ENCODE peak calls at places on chromosomes 1 and 21, in five cellular contexts. Z, E, N, L and O are unnamed samples.

GRCh38 chr1:67171978-67172377 is 5.7 kb downstream of the IL23R start:
- DNase-seq in N (no peak), Z (no peak), E (no peak), L (no peak), O (no peak)

GRCh38 chr1:42013881-42014470 is 95.3 kb upstream of the HIVEP3 start:
- DNase-seq in L (no peak), N (no peak), E (no peak), Z (no peak), O (no peak)

GRCh38 chr1:246532519-246532918 is 25.4 kb upstream of the SMYD3 start:
- DNase-seq in E (no peak), L (no peak), N (no peak), Z (no peak), O (no peak)

GRCh38 chr1:176374967-176375569 is 87.9 kb upstream of the PAPPA2 start:
- DNase-seq in N (peak; percentile 21), Z (peak; percentile 51), E (peak; percentile 71), L (peak; percentile 46), O (peak; percentile 57)

GRCh38 chr1:199272690-199273089 is 633.9 kb downstream of the PTPRC start:
- DNase-seq in Z (peak; percentile 71), L (peak; percentile 19), E (peak; percentile 22), N (no peak), O (no peak)

GRCh38 chr1:237005674-237006073 is 1.4 kb upstream of the MT1HL1 start:
- DNase-seq in E (no peak), L (no peak), Z (no peak), N (no peak), O (no peak)

GRCh38 chr21:45513741-45514310 is 28.4 kb downstream of the SLC19A1 start:
- DNase-seq in E (no peak), N (peak; percentile 16), L (no peak), Z (no peak), O (no peak)

GRCh38 chr21:29219165-29219770 is 79.5 kb upstream of the BACH1 start:
- DNase-seq in E (no peak), Z (no peak), L (no peak), N (no peak), O (peak; percentile 72)

GRCh38 chr1:111602974-111603373 is 16.6 kb upstream of the RAP1A start:
- DNase-seq in N (no peak), L (no peak), E (no peak), Z (no peak), O (no peak)

GRCh38 chr1:212618466-212619210 is 10.1 kb downstream of the ATF3 start:
- DNase-seq in N (no peak), E (no peak), L (no peak), Z (no peak), O (no peak)

GRCh38 chr1:54152696-54153095 is at the start of gene CDCP2:
- DNase-seq in E (no peak), N (no peak), Z (no peak), L (no peak), O (no peak)

GRCh38 chr1:30190481-30191153 is 532.8 kb downstream of the MATN1 start:
- DNase-seq in E (no peak), Z (no peak), N (no peak), L (no peak), O (no peak)

GRCh38 chr1:84366786-84367185 is 31.5 kb upstream of the DNASE2B start:
- DNase-seq in Z (no peak), E (no peak), L (no peak), N (no peak), O (no peak)

GRCh38 chr1:179026813-179027664 is 1.3 kb downstream of the FAM20B start:
- DNase-seq in L (no peak), N (no peak), Z (no peak), E (no peak), O (no peak)

GRCh38 chr1:179021873-179022272 is 3.8 kb upstream of the FAM20B start:
- DNase-seq in L (peak; percentile 37), E (peak; percentile 56), N (no peak), Z (no peak), O (peak; percentile 43)

GRCh38 chr1:179025975-179026812 is 500 bp downstream of the FAM20B start:
- DNase-seq in N (peak; percentile 71), Z (peak; percentile 39), L (peak; percentile 32), E (peak; percentile 77), O (peak; percentile 63)

GRCh38 chr1:179023946-179024345 is 1.7 kb upstream of the FAM20B start:
- DNase-seq in N (no peak), Z (no peak), L (no peak), E (no peak), O (no peak)

DNA sequence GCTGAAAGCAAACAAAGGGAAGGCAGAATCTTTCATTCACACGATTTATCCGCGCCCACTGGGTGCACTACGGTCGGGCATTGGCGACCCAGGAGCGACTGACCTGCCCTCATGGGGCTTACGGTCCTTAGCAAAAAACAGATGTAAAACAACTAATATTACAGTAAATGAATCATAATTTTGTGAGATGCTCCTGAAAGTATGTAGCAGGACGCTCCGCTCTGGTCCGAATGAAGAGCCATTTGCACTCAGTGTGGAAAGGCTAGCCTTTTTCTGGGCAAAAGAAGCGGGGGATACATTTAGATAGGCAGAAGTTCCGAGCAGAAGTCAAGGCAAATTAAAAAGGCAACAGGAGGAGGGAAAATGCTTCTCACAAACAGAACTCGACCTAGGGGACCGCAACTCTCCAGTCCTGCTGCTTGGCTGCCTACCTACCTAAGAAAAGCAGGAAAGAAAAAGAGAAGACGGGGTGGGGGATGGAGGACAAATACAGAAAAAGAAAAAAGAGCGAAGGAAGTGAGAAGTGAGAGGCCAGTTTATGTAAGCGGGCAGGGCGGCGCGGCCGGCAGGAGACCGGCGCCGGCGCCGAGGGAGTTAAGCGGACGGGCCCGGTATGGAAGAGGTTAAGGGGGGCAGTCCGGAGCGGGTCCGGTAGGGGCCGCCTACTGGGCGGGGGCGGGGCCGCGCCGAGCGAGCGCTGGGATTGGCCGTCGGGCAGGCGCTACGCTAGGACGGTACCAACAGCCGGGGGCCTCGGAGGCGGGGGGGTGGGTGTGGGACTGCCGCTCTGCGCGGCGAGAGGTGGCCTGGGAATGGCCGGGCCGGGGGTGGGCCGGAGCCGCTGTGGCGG is at the start of gene FAM20B:
- DNase-seq in E (peak; percentile 95), N (peak; percentile 94), L (peak; percentile 89), Z (peak; percentile 84), O (peak; percentile 93)
- TF ChIP-seq POLR2A in E (no peak), N (no peak), L (no peak), Z (no peak), O (no peak)

GRCh38 chr1:119000371-119001180 is 12.4 kb upstream of the TBX15 start:
- DNase-seq in Z (no peak), L (no peak), N (no peak), E (no peak), O (no peak)

GRCh38 chr1:119003413-119004128 is 15.4 kb upstream of the TBX15 start:
- DNase-seq in E (no peak), L (no peak), N (no peak), Z (no peak), O (no peak)

GRCh38 chr1:119004129-119004527 is 16.0 kb upstream of the TBX15 start:
- DNase-seq in N (no peak), L (no peak), Z (no peak), E (no peak), O (no peak)

GRCh38 chr1:118999348-119000071 is 11.4 kb upstream of the TBX15 start:
- DNase-seq in L (no peak), E (no peak), Z (no peak), N (no peak), O (no peak)

DNA sequence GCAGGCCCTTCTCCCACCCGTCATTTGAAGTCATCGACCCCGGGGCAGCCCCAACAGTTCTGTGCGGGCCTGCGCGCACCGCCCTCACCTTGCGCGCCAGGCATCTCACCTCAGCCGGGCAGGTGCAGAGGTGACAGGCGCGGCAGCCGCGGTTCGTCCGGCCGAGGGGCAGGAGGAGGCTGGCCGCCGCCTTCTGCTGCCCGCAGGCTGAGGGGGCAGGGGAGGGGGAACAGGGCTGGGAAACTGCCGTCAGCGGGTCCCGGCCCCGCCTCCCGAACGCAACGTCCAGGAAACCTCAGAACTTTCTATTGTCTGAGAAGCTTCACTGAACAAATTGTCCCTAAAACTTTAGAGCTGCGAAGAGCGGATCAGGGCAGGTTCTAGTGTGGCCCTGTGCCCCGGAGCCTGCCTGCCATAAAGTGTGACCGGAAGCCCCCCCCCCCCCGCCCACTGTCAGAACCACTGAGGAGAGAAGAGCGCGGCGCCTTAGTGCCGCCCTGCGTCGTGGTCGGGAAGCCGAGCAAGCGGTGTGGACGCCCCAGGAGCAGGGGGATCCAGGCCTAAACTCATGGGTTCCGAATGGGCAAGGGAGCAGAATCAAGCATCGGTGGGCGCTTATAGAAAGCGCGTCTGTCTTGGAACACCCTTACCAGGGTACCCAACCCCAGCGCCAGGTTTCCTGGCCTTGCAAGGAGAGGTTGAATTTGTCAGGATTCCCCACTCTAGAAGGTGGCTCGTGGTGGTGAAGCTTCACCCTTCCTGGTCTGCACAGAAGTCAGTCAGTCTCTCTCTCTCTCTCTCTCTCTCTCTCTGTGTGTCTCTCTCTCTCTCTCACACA is 13.3 kb upstream of the TBX15 start:
- DNase-seq in N (no peak), Z (no peak), E (no peak), L (no peak), O (no peak)
- TF ChIP-seq CTCF in N (no peak), Z (no peak), E (no peak), L (no peak), O (no peak)

DNA sequence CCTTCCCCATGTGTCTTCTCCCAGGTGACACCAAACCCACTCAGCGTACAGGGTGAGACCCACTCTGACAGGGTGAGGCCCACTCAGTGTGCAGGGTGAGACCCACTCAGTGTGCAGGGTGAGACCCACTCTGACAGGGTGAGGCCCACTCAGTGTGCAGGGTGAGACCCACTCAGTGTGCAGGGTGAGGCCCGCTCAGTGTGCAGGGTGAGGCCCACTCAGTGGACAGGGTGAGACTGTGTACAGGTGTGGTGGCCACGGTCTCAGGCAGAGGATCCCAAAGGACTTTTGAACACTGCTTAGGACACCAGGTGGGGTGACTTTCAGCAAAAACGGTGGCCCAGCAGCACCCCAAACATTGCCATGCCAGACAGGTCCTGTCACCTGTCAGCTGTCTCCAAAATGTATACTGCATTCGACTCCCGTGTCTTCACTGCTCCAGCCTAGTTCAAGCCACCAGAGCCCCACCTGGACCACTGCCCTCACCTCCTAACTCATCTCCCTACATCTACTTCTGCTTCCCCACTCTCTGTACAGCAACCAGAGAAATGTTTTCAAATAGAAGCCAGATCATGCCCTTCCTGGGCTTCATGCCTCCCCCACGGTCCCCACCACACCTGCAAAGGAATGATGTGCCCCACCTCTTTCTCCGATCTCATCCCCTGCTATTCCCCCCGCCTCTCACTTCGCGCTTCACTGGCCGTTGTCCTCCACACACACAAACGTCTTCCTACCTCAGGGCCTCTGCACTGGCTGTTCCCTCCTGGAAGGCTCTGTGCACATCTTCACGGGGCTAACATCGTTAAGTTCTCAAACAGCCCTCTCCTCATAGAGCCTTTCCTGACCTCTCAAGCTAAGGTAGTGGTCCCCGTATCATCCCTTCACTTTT is 52.1 kb downstream of the ACBD3 start:
- DNase-seq in Z (no peak), L (no peak), E (no peak), N (no peak), O (no peak)
- H3K27ac ChIP-seq in Z (no peak overlapping the region), L (peak overlapping the region; percentile 87), E (no peak overlapping the region), N (no peak overlapping the region), O (peak overlapping the region; percentile 86)

DNA sequence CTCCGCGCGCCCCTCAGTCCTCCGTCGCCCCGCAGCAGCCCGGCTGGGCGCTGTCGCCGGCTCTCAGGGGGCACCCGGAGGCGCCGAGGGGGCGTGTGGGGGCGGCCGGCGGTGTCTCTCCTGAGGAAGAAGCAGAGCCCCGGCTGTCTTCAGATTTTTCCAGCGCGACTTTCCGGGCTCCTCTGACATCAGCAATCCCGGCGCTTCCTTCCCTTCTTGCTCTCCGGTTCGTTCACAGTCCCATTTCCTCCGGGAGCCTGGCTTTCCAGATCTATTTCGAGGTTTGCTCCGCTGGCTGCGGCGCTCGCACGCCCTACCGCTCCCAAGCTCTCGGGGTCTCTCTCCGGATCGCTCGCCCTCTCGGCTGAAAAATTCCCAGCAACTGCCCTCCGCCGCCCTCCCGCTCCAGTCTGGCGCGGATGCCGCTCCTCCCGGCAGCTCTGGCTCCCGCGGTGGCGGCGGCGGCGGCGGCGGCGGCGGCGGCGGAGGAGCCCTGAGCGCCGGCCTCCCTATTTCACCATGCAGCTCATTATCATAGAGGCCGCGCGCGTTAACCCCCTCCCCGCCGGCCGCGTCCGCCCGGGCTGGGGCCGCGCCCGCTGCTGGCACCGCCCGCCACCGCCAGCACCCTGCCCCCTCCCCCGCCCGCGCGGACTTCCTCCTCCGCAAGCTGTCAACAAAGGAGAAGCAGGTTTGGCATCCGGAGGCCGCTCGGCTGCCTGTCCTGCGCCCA is at the start of gene PLXNA2:
- DNase-seq in N (peak; percentile 77), L (peak; percentile 66), E (peak; percentile 57), Z (peak; percentile 15), O (peak; percentile 89)
- TF ChIP-seq POLR2A in N (peak; percentile 26), L (no peak), E (no peak), Z (no peak), O (peak; percentile 79)